ENCODE peak calls at places on chromosomes 11 and 22, in four cellular contexts. Q is Daoy; T is activated naive CD4-positive, alpha-beta T cell treated with anti-CD3 and anti-CD28 coated beads, Interleukin-2, amount 50 U/mL, for 72 hours; W is non-pigmented ciliary epithelial cell. Y is an unnamed sample.

GRCh38 chr11:18063131-18063530 is 17.1 kb upstream of the TPH1 start:
- DNase-seq in Q (no peak), T (no peak), W (no peak), Y (no peak)

GRCh38 chr11:88709567-88709966 is 356.2 kb downstream of the GRM5 start:
- DNase-seq in Q (peak), T (no peak), W (no peak), Y (no peak)

GRCh38 chr22:32142600-32142999 is 16.5 kb downstream of the C22orf42 start:
- DNase-seq in Q (no peak), T (no peak), W (no peak), Y (no peak)

GRCh38 chr22:41862160-41862529 is 29.2 kb downstream of the SREBF2 start:
- DNase-seq in Q (peak), T (peak), W (no peak), Y (no peak)

GRCh38 chr11:69454018-69454417 is 27.4 kb upstream of the LINC01488 start:
- DNase-seq in Q (no peak), T (no peak), W (no peak), Y (no peak)

GRCh38 chr11:122505304-122506006 is 150.1 kb upstream of the UBASH3B start:
- DNase-seq in Q (peak), T (no peak), W (peak), Y (peak)

GRCh38 chr11:129888451-129888850 is 6.9 kb downstream of the NFRKB start:
- DNase-seq in Q (no peak), T (no peak), W (no peak), Y (no peak)

GRCh38 chr11:57370251-57370650 is 10.7 kb downstream of the PRG3 start:
- DNase-seq in Q (peak), T (no peak), W (peak), Y (no peak)

GRCh38 chr11:35138606-35138948 is 394 bp upstream of the CD44 start:
- DNase-seq in Q (no peak), T (no peak), W (no peak), Y (no peak)

GRCh38 chr11:57885298-57886035 is 123.9 kb downstream of the CTNND1 start:
- DNase-seq in Q (no peak), T (no peak), W (peak), Y (no peak)

GRCh38 chr11:71999360-71999759 is 651 bp downstream of the IL18BP start:
- DNase-seq in Q (no peak), T (no peak), W (no peak), Y (no peak)